ENCODE peak calls at places on chromosome 13, in seven cellular contexts. A is tibial artery, K is left ventricle myocardium inferior, I is progenitor cell of endocrine pancreas, E is GM23338, U is Calu3, X is neural crest cell. H is an unnamed sample.

GRCh38 chr13:33644607-33645543 is 173.1 kb upstream of the RFC3 start:
- DNase-seq in A (no peak), K (no peak), I (no peak), E (no peak), U (no peak), X (no peak), H (no peak)

GRCh38 chr13:81639984-81640582 is 1299.2 kb upstream of the SPRY2 start:
- DNase-seq in A (no peak), K (no peak), I (no peak), E (peak), U (peak), X (no peak), H (no peak)

GRCh38 chr13:84455143-84455905 is 573.0 kb upstream of the SLITRK1 start:
- DNase-seq in A (no peak), K (no peak), I (no peak), E (peak), U (no peak), X (no peak), H (no peak)

GRCh38 chr13:98853791-98854191 is 101.3 kb upstream of the SLC15A1 start:
- DNase-seq in A (no peak), K (no peak), I (no peak), E (no peak), U (no peak), X (no peak), H (peak)

GRCh38 chr13:91690944-91691343 is 292.5 kb downstream of the GPC5 start:
- DNase-seq in A (no peak), K (no peak), I (no peak), E (no peak), U (no peak), X (no peak), H (no peak)

GRCh38 chr13:39956036-39956435 is 300.6 kb downstream of the COG6 start:
- DNase-seq in A (no peak), K (no peak), I (no peak), E (no peak), U (no peak), X (no peak), H (peak)

GRCh38 chr13:73844986-73845385 is 289.2 kb downstream of the KLF12 start:
- DNase-seq in A (no peak), K (no peak), I (no peak), E (no peak), U (no peak), X (no peak), H (no peak)

GRCh38 chr13:98771838-98772611 is 19.6 kb upstream of the SLC15A1 start:
- DNase-seq in A (no peak), K (no peak), I (no peak), E (no peak), U (no peak), X (no peak), H (no peak)

GRCh38 chr13:99045396-99045795 is 67.5 kb upstream of the DOCK9 start:
- DNase-seq in A (no peak), K (no peak), I (no peak), E (no peak), U (no peak), X (no peak), H (no peak)

GRCh38 chr13:28641600-28641926 is 17.4 kb upstream of the POMP start:
- DNase-seq in A (no peak), K (no peak), I (no peak), E (no peak), U (no peak), X (no peak), H (peak)

GRCh38 chr13:107210216-107211010 is 642.5 kb upstream of the ARGLU1 start:
- DNase-seq in A (no peak), K (no peak), I (no peak), E (no peak), U (no peak), X (no peak), H (no peak)

DNA sequence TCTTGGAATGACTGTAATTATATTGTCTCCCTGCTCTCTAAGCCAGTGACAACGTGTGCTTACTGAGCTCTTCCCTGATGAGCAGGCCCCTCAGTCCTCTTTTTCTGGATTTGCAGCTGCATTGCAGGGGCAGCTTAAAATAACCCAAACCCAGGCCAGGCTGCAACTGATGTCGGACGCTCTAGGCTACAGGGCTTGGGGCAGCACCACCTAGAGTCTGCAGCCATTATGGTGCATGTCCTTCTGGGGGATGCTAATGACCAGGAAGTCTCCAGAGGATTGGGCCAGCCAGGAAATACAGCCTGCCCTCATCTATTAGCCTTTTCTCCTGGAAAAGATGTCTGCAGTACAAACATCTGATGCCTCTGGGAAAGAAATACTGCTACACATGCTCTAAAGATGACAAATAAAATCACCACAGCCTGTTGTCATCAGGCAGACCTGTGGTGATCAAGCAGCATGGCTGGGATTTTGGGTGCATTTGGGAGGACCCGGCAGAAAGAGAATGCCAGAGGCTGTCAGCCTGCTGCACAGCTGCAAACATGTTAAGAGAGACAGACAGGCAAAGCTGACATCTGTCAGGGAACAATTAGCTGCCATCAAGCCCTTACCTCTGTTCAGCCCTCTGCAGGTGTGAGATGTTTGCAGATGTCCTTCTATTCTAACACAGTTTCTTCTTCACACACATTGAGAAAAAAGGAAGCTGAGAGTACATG is 51.8 kb downstream of the CCDC70 start:
- DNase-seq in A (no peak), K (no peak), I (no peak), E (peak), U (no peak), X (no peak), H (no peak)
- TF ChIP-seq CTCF in A (no peak), K (peak), I (no peak), E (peak), U (no peak), X (no peak), H (no peak)

DNA sequence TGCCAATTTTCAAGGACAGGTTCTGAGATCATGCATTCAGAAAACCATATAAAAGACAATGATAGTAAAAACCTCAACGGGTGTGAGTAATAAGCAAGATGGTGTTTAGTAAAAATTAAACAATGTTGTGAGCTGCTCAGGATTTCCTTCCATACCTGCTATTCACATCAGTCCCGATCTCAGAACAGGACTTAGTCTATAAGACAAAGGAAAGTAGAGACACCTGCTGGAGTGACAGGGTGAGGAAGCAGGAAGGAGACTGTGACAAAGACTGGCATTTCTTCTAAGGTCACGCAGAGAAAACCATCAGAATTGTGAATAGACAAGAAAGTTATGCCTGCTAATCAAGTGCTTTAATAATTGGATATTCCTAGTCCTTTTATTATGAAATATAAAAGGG is 648.0 kb downstream of the DACH1 start:
- DNase-seq in A (no peak), K (no peak), I (no peak), E (peak), U (peak), X (no peak), H (no peak)
- TF ChIP-seq CTCF in A (no peak), K (peak), I (peak), E (peak), U (no peak), X (no peak), H (no peak)

GRCh38 chr13:45194081-45194939 is 6.5 kb downstream of the KCTD4 start:
- DNase-seq in A (peak), K (peak), I (no peak), E (peak), U (no peak), X (no peak), H (no peak)
- TF ChIP-seq CTCF in A (no peak), K (peak), I (no peak), E (peak), U (no peak), X (no peak), H (no peak)

GRCh38 chr13:37608750-37609339 is 10.3 kb upstream of the POSTN start:
- DNase-seq in A (no peak), K (no peak), I (no peak), E (no peak), U (no peak), X (no peak), H (no peak)
- TF ChIP-seq CTCF in A (no peak), K (peak), I (peak), E (peak), U (no peak), X (peak), H (no peak)

DNA sequence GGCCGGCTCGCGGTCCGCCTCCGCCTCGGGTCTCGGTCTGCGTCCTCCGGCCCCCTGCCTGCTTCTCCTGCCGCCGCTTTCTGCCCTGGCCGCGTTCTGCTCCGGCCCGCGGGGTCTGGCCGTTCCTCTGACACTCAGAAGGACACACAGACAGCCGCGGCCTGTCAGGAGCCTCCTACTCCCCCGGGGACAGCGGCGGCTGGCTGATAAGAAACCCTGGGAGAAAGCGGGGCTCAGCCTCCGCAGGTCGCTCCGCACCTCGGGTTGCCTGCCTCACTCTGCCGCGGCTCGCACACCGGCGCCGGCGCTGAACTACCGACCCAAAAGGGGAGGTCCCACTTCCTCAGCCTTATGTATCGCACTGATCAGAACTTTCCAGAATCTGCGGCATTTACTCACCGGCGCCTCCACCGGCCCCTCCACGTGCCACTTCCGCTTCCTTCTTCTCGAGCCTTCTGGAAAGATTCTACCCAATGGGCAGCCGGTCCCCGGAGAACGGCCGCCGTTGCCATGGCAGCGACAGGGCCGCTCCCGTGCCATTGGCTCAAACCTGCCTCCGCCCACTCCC is at the start of gene HSPH1:
- DNase-seq in A (peak), K (peak), I (peak), E (peak), U (peak), X (peak), H (peak)
- TF ChIP-seq CTCF in A (peak), K (peak), I (peak), E (no peak), U (no peak), X (peak), H (no peak)

GRCh38 chr13:30113531-30113930 is 193.8 kb downstream of the KATNAL1 start:
- DNase-seq in A (no peak), K (no peak), I (no peak), E (no peak), U (no peak), X (no peak), H (no peak)

GRCh38 chr13:30109471-30110135 is 197.7 kb downstream of the KATNAL1 start:
- DNase-seq in A (no peak), K (no peak), I (no peak), E (no peak), U (no peak), X (no peak), H (no peak)

GRCh38 chr13:30112602-30113435 is 194.5 kb downstream of the KATNAL1 start:
- DNase-seq in A (peak), K (peak), I (peak), E (peak), U (peak), X (peak), H (peak)

GRCh38 chr13:30110301-30111070 is 196.9 kb downstream of the KATNAL1 start:
- DNase-seq in A (no peak), K (peak), I (no peak), E (no peak), U (no peak), X (no peak), H (no peak)

GRCh38 chr13:30111810-30112209 is 195.5 kb downstream of the KATNAL1 start:
- DNase-seq in A (no peak), K (no peak), I (no peak), E (peak), U (peak), X (no peak), H (peak)
- TF ChIP-seq CTCF in A (no peak), K (no peak), I (peak), E (peak), U (no peak), X (peak), H (peak)

GRCh38 chr13:32164622-32165268 is 133.2 kb downstream of the FRY start:
- DNase-seq in A (no peak), K (no peak), I (peak), E (peak), U (peak), X (peak), H (peak)
- TF ChIP-seq CTCF in A (no peak), K (peak), I (peak), E (peak), U (peak), X (peak), H (peak)

GRCh38 chr13:100594731-100595130 is 6.1 kb upstream of the GGACT start:
- DNase-seq in A (no peak), K (no peak), I (no peak), E (peak), U (peak), X (no peak), H (no peak)
- TF ChIP-seq CTCF in A (no peak), K (no peak), I (peak), E (peak), U (no peak), X (peak), H (no peak)

GRCh38 chr13:47279956-47280355 is 383.1 kb upstream of the HTR2A start:
- DNase-seq in A (no peak), K (no peak), I (no peak), E (no peak), U (no peak), X (no peak), H (no peak)

GRCh38 chr13:47281981-47282380 is 385.1 kb upstream of the HTR2A start:
- DNase-seq in A (no peak), K (no peak), I (no peak), E (no peak), U (no peak), X (no peak), H (no peak)

DNA sequence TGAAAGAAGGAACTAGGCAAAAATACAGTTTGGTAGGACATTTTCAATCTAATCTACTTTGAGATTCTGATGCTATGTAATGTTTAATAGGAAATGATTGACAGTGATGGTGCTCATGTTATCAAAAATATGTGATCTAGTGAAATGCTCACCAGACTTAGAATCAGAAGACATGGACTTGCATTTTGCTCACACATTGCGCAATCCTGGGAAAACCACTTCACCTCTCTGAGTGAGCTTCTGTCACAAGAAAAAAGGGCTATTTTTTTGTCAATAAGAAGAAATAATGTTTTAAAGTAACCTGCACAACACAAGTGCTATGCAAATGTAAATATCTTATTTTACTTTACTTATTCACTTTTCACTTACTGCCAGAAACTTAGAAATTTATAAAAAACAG is 380.9 kb upstream of the HTR2A start:
- DNase-seq in A (no peak), K (no peak), I (no peak), E (no peak), U (no peak), X (no peak), H (no peak)
- TF ChIP-seq CTCF in A (no peak), K (no peak), I (no peak), E (no peak), U (no peak), X (no peak), H (no peak)

DNA sequence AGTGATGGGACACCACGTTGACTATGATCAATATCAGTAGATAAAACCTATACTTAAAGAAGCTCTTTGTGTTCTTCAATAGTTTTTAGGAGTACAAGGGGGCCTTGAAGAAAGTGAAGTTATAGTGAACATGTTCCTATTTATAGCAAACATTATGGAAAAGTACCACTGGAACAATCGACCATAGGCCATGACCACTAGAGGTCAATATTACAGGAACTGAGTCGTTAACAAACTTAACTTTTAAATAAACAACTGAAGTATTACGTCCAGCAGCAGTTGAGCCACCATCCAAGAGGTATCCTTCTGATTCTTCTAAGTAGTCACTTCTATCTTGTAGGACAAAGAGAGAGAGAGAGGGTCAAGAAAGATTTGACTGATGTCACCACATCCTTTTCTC is 391.0 kb upstream of the SLITRK5 start:
- DNase-seq in A (no peak), K (no peak), I (no peak), E (peak), U (no peak), X (no peak), H (no peak)
- TF ChIP-seq CTCF in A (no peak), K (no peak), I (no peak), E (peak), U (no peak), X (peak), H (no peak)